ENCODE peak calls at places on chromosomes 3 and 15, in six cellular contexts. One of them, this sample, is unnamed.

GRCh38 chr3:180802837-180803236 is 109.6 kb upstream of the FXR1 start:
- DNase-seq in cardiac muscle cell: peak
- DNase-seq in transverse colon: no peak
- DNase-seq in retinal pigment epithelial cell: no peak
- DNase-seq in AG04449: no peak
- DNase-seq in astrocyte: peak
- DNase-seq in this sample: peak

GRCh38 chr3:29475854-29476253 is 195.0 kb downstream of the RBMS3 start:
- DNase-seq in cardiac muscle cell: no peak
- DNase-seq in transverse colon: no peak
- DNase-seq in retinal pigment epithelial cell: no peak
- DNase-seq in AG04449: no peak
- DNase-seq in astrocyte: no peak
- DNase-seq in this sample: no peak

GRCh38 chr3:127419140-127419539 is 131.3 kb upstream of the PRR20G start:
- DNase-seq in cardiac muscle cell: no peak
- DNase-seq in transverse colon: no peak
- DNase-seq in retinal pigment epithelial cell: no peak
- DNase-seq in AG04449: no peak
- DNase-seq in astrocyte: no peak
- DNase-seq in this sample: no peak

GRCh38 chr3:71469131-71469430 is 114.4 kb downstream of the FOXP1 start:
- DNase-seq in cardiac muscle cell: no peak
- DNase-seq in transverse colon: no peak
- DNase-seq in retinal pigment epithelial cell: no peak
- DNase-seq in AG04449: no peak
- DNase-seq in astrocyte: no peak
- DNase-seq in this sample: peak

GRCh38 chr15:89888214-89888804 is 5.5 kb downstream of the AP3S2 start:
- DNase-seq in cardiac muscle cell: peak
- DNase-seq in transverse colon: peak
- DNase-seq in retinal pigment epithelial cell: peak
- DNase-seq in AG04449: peak
- DNase-seq in astrocyte: peak
- DNase-seq in this sample: peak

GRCh38 chr15:99343836-99344551 is 92.7 kb downstream of the LRRC28 start:
- DNase-seq in cardiac muscle cell: peak
- DNase-seq in transverse colon: peak
- DNase-seq in retinal pigment epithelial cell: no peak
- DNase-seq in AG04449: no peak
- DNase-seq in astrocyte: no peak
- DNase-seq in this sample: peak

GRCh38 chr15:39135989-39136388 is 444.9 kb upstream of the THBS1 start:
- DNase-seq in cardiac muscle cell: no peak
- DNase-seq in transverse colon: no peak
- DNase-seq in retinal pigment epithelial cell: no peak
- DNase-seq in AG04449: peak
- DNase-seq in astrocyte: peak
- DNase-seq in this sample: peak

GRCh38 chr3:150890831-150891230 is 14.4 kb downstream of the MINDY4B start:
- DNase-seq in cardiac muscle cell: no peak
- DNase-seq in transverse colon: no peak
- DNase-seq in retinal pigment epithelial cell: no peak
- DNase-seq in AG04449: no peak
- DNase-seq in astrocyte: no peak
- DNase-seq in this sample: no peak

GRCh38 chr15:68415061-68415460 is 16.9 kb downstream of the ITGA11 start:
- DNase-seq in cardiac muscle cell: no peak
- DNase-seq in transverse colon: no peak
- DNase-seq in retinal pigment epithelial cell: no peak
- DNase-seq in AG04449: no peak
- DNase-seq in astrocyte: no peak
- DNase-seq in this sample: no peak

GRCh38 chr3:60610441-60611112 is 640.7 kb downstream of the FHIT start:
- DNase-seq in cardiac muscle cell: no peak
- DNase-seq in transverse colon: peak
- DNase-seq in retinal pigment epithelial cell: peak
- DNase-seq in AG04449: peak
- DNase-seq in astrocyte: peak
- DNase-seq in this sample: peak

GRCh38 chr15:74044267-74045110 is 37.9 kb downstream of the GOLGA6A start:
- DNase-seq in cardiac muscle cell: no peak
- DNase-seq in transverse colon: no peak
- DNase-seq in retinal pigment epithelial cell: no peak
- DNase-seq in AG04449: no peak
- DNase-seq in astrocyte: no peak
- DNase-seq in this sample: peak

GRCh38 chr3:173890091-173890490 is 492.5 kb downstream of the NLGN1 start:
- DNase-seq in cardiac muscle cell: no peak
- DNase-seq in transverse colon: no peak
- DNase-seq in retinal pigment epithelial cell: no peak
- DNase-seq in AG04449: no peak
- DNase-seq in astrocyte: no peak
- DNase-seq in this sample: no peak

GRCh38 chr15:39546842-39547241 is 34.0 kb upstream of the THBS1 start:
- DNase-seq in cardiac muscle cell: no peak
- DNase-seq in transverse colon: no peak
- DNase-seq in retinal pigment epithelial cell: no peak
- DNase-seq in AG04449: no peak
- DNase-seq in astrocyte: no peak
- DNase-seq in this sample: no peak

GRCh38 chr3:72303926-72304325 is 519.0 kb upstream of the PROK2 start:
- DNase-seq in cardiac muscle cell: no peak
- DNase-seq in transverse colon: no peak
- DNase-seq in retinal pigment epithelial cell: peak
- DNase-seq in AG04449: no peak
- DNase-seq in astrocyte: no peak
- DNase-seq in this sample: no peak

DNA sequence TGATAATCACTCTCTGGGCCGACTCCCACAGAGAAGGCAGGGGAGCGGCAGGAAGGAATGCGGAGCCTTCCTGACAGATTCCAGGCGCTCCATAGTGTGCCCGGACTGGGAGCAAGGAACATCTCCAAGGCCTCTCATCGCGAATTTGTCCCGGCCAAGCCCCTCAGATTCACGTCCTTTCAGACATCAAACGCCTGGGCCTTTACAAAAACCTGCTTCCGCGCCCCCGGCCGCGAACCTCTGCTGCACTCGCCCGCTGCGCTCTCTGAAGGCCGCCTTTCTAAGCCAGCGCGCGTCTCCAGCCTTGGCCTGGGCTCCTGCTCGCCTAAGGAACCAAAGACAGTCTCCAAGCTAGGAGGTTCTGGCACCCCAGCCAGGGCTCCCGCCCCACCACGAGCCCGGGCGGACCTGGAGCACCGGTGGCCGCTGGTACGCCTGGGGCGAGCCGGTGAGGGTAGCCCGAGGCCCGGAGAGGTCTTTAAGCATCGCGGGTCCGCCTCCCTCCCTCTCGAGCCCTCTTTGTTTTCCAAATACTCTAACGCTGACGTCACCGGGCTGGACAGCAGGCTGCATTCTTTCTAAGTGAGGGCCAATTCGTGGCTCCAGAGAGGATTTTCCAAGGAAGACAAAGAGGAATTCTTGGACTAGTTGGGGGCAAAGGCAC is 837 bp downstream of the AMOTL2 start:
- DNase-seq in cardiac muscle cell: peak
- DNase-seq in transverse colon: peak
- DNase-seq in retinal pigment epithelial cell: peak
- DNase-seq in AG04449: no peak
- DNase-seq in astrocyte: peak
- DNase-seq in this sample: peak
- TF ChIP-seq CTCF in cardiac muscle cell: no peak
- TF ChIP-seq CTCF in transverse colon: no peak
- TF ChIP-seq CTCF in retinal pigment epithelial cell: no peak
- TF ChIP-seq CTCF in AG04449: no peak
- TF ChIP-seq CTCF in astrocyte: no peak
- TF ChIP-seq CTCF in this sample: no peak

GRCh38 chr3:154668835-154669234 is 238.8 kb upstream of the GPR149 start:
- DNase-seq in cardiac muscle cell: no peak
- DNase-seq in transverse colon: no peak
- DNase-seq in retinal pigment epithelial cell: no peak
- DNase-seq in AG04449: no peak
- DNase-seq in astrocyte: no peak
- DNase-seq in this sample: no peak
- H3K4me3 ChIP-seq in cardiac muscle cell: no peak
- H3K4me3 ChIP-seq in transverse colon: no peak
- H3K4me3 ChIP-seq in retinal pigment epithelial cell: no peak
- H3K4me3 ChIP-seq in AG04449: no peak
- H3K4me3 ChIP-seq in astrocyte: no peak
- H3K4me3 ChIP-seq in this sample: no peak

GRCh38 chr3:141306276-141306675 is 62.0 kb upstream of the ZBTB38 start:
- DNase-seq in cardiac muscle cell: no peak
- DNase-seq in transverse colon: no peak
- DNase-seq in retinal pigment epithelial cell: no peak
- DNase-seq in AG04449: no peak
- DNase-seq in astrocyte: no peak
- DNase-seq in this sample: no peak

GRCh38 chr3:141306922-141307321 is 61.4 kb upstream of the ZBTB38 start:
- DNase-seq in cardiac muscle cell: no peak
- DNase-seq in transverse colon: no peak
- DNase-seq in retinal pigment epithelial cell: no peak
- DNase-seq in AG04449: no peak
- DNase-seq in astrocyte: no peak
- DNase-seq in this sample: no peak

GRCh38 chr3:141307351-141308059 is 60.8 kb upstream of the ZBTB38 start:
- DNase-seq in cardiac muscle cell: no peak
- DNase-seq in transverse colon: no peak
- DNase-seq in retinal pigment epithelial cell: no peak
- DNase-seq in AG04449: no peak
- DNase-seq in astrocyte: no peak
- DNase-seq in this sample: no peak

GRCh38 chr3:141303481-141304223 is 64.7 kb upstream of the ZBTB38 start:
- DNase-seq in cardiac muscle cell: peak
- DNase-seq in transverse colon: peak
- DNase-seq in retinal pigment epithelial cell: peak
- DNase-seq in AG04449: peak
- DNase-seq in astrocyte: peak
- DNase-seq in this sample: peak

GRCh38 chr3:141305436-141305835 is 62.9 kb upstream of the ZBTB38 start:
- DNase-seq in cardiac muscle cell: no peak
- DNase-seq in transverse colon: no peak
- DNase-seq in retinal pigment epithelial cell: peak
- DNase-seq in AG04449: no peak
- DNase-seq in astrocyte: no peak
- DNase-seq in this sample: peak
- TF ChIP-seq CTCF in cardiac muscle cell: peak
- TF ChIP-seq CTCF in transverse colon: no peak
- TF ChIP-seq CTCF in retinal pigment epithelial cell: peak
- TF ChIP-seq CTCF in AG04449: peak
- TF ChIP-seq CTCF in astrocyte: no peak
- TF ChIP-seq CTCF in this sample: peak

GRCh38 chr3:146626384-146627122 is 21.4 kb upstream of the PLSCR5 start:
- DNase-seq in cardiac muscle cell: no peak
- DNase-seq in transverse colon: no peak
- DNase-seq in retinal pigment epithelial cell: no peak
- DNase-seq in AG04449: no peak
- DNase-seq in astrocyte: no peak
- DNase-seq in this sample: no peak
- H3K4me3 ChIP-seq in cardiac muscle cell: no peak
- H3K4me3 ChIP-seq in transverse colon: no peak
- H3K4me3 ChIP-seq in retinal pigment epithelial cell: no peak
- H3K4me3 ChIP-seq in AG04449: no peak
- H3K4me3 ChIP-seq in astrocyte: no peak
- H3K4me3 ChIP-seq in this sample: no peak

GRCh38 chr3:118705827-118706226 is 328.8 kb downstream of the IGSF11 start:
- DNase-seq in cardiac muscle cell: no peak
- DNase-seq in transverse colon: no peak
- DNase-seq in retinal pigment epithelial cell: no peak
- DNase-seq in AG04449: no peak
- DNase-seq in astrocyte: no peak
- DNase-seq in this sample: no peak
- TF ChIP-seq CTCF in cardiac muscle cell: no peak
- TF ChIP-seq CTCF in transverse colon: no peak
- TF ChIP-seq CTCF in retinal pigment epithelial cell: no peak
- TF ChIP-seq CTCF in AG04449: no peak
- TF ChIP-seq CTCF in astrocyte: no peak
- TF ChIP-seq CTCF in this sample: no peak

GRCh38 chr15:70101459-70102113 is 3.9 kb upstream of the TLE3 start:
- DNase-seq in cardiac muscle cell: peak
- DNase-seq in transverse colon: peak
- DNase-seq in retinal pigment epithelial cell: peak
- DNase-seq in AG04449: no peak
- DNase-seq in astrocyte: peak
- DNase-seq in this sample: peak
- H3K4me3 ChIP-seq in cardiac muscle cell: peak
- H3K4me3 ChIP-seq in transverse colon: no peak
- H3K4me3 ChIP-seq in retinal pigment epithelial cell: no peak
- H3K4me3 ChIP-seq in AG04449: no peak
- H3K4me3 ChIP-seq in astrocyte: no peak
- H3K4me3 ChIP-seq in this sample: no peak

GRCh38 chr3:190326361-190326760 is 4.1 kb upstream of the CLDN1 start:
- DNase-seq in cardiac muscle cell: no peak
- DNase-seq in transverse colon: no peak
- DNase-seq in retinal pigment epithelial cell: no peak
- DNase-seq in AG04449: no peak
- DNase-seq in astrocyte: no peak
- DNase-seq in this sample: no peak

GRCh38 chr3:190325923-190326322 is 3.7 kb upstream of the CLDN1 start:
- DNase-seq in cardiac muscle cell: no peak
- DNase-seq in transverse colon: no peak
- DNase-seq in retinal pigment epithelial cell: no peak
- DNase-seq in AG04449: no peak
- DNase-seq in astrocyte: peak
- DNase-seq in this sample: peak

GRCh38 chr3:190330936-190331734 is 8.9 kb upstream of the CLDN1 start:
- DNase-seq in cardiac muscle cell: no peak
- DNase-seq in transverse colon: no peak
- DNase-seq in retinal pigment epithelial cell: no peak
- DNase-seq in AG04449: no peak
- DNase-seq in astrocyte: no peak
- DNase-seq in this sample: no peak

GRCh38 chr3:190323241-190323617 is 983 bp upstream of the CLDN1 start:
- DNase-seq in cardiac muscle cell: no peak
- DNase-seq in transverse colon: no peak
- DNase-seq in retinal pigment epithelial cell: no peak
- DNase-seq in AG04449: no peak
- DNase-seq in astrocyte: peak
- DNase-seq in this sample: no peak

DNA sequence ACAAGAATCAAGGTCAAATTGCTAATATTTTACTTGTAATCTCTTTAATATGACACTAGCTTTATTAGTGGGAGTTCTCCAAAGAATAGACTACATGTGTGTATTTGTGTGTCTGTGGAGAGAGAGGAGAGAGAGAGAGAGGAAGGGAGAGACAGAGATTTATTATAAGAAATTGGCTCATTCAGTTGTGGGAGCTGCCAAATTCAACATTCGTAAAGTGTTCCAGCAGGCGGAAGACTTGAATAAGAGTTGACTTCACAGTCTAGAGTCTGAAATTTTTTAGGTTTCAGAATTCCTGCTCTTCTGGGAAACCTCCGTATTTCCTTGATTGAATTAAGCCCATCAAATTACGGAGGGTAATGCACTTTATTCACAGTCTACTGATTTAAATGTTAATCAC is 4.7 kb upstream of the CLDN1 start:
- DNase-seq in cardiac muscle cell: no peak
- DNase-seq in transverse colon: no peak
- DNase-seq in retinal pigment epithelial cell: no peak
- DNase-seq in AG04449: no peak
- DNase-seq in astrocyte: peak
- DNase-seq in this sample: peak
- TF ChIP-seq CTCF in cardiac muscle cell: peak
- TF ChIP-seq CTCF in transverse colon: no peak
- TF ChIP-seq CTCF in retinal pigment epithelial cell: no peak
- TF ChIP-seq CTCF in AG04449: no peak
- TF ChIP-seq CTCF in astrocyte: no peak
- TF ChIP-seq CTCF in this sample: peak

This sample was measured in fibroblast of the aortic adventitia.